ENCODE peak calls at places on chromosomes 12 and 14, in four cellular contexts. Z, K, O and U are unnamed samples.

GRCh38 chr12:44930972-44931600 is 55.0 kb upstream of the NELL2 start:
- DNase-seq in Z (peak), K (peak), O (no peak), U (peak)

GRCh38 chr14:69259531-69260245 is at the start of gene GALNT16:
- DNase-seq in Z (no peak), K (no peak), O (peak), U (no peak)

GRCh38 chr14:100019156-100019882 is 45.9 kb upstream of the EVL start:
- DNase-seq in Z (no peak), K (no peak), O (peak), U (no peak)

GRCh38 chr12:106084048-106084671 is 54.6 kb downstream of the NUAK1 start:
- DNase-seq in Z (no peak), K (peak), O (no peak), U (peak)

GRCh38 chr12:56158029-56158925 is at the start of gene MYL6:
- DNase-seq in Z (peak), K (peak), O (peak), U (peak)

GRCh38 chr14:79325071-79325470 is 886.2 kb downstream of the DIO2 start:
- DNase-seq in Z (no peak), K (no peak), O (no peak), U (no peak)

GRCh38 chr14:22184157-22185025 is 404.6 kb downstream of the DAD1 start:
- DNase-seq in Z (no peak), K (no peak), O (no peak), U (no peak)

GRCh38 chr12:47964102-47964723 is 817 bp downstream of the TMEM106C start:
- DNase-seq in Z (no peak), K (no peak), O (peak), U (no peak)

GRCh38 chr12:111126331-111126730 is 206.0 kb upstream of the MYL2 start:
- DNase-seq in Z (no peak), K (no peak), O (no peak), U (no peak)

GRCh38 chr12:112946236-112947000 is 8.1 kb downstream of the OAS3 start:
- DNase-seq in Z (no peak), K (no peak), O (no peak), U (no peak)

GRCh38 chr12:57049890-57050289 is at the start of gene MYO1A:
- DNase-seq in Z (no peak), K (no peak), O (no peak), U (no peak)

GRCh38 chr14:46574236-46574970 is 77.2 kb downstream of the RPL10L start:
- DNase-seq in Z (no peak), K (no peak), O (no peak), U (no peak)

GRCh38 chr12:42039146-42039545 is 105.5 kb downstream of the GXYLT1 start:
- DNase-seq in Z (no peak), K (peak), O (no peak), U (no peak)

GRCh38 chr12:77553976-77554619 is 276.6 kb upstream of the NAV3 start:
- DNase-seq in Z (no peak), K (no peak), O (no peak), U (no peak)

GRCh38 chr12:96171905-96172304 is 22.3 kb upstream of the ELK3 start:
- DNase-seq in Z (no peak), K (no peak), O (no peak), U (no peak)

GRCh38 chr14:23121401-23121800 is 2.3 kb upstream of the CEBPE start:
- DNase-seq in Z (no peak), K (peak), O (no peak), U (no peak)

GRCh38 chr14:53032161-53032803 is 81.4 kb upstream of the FERMT2 start:
- DNase-seq in Z (no peak), K (no peak), O (no peak), U (peak)

GRCh38 chr12:103908877-103909276 is 21.3 kb upstream of the HSP90B1 start:
- DNase-seq in Z (no peak), K (no peak), O (no peak), U (peak)

GRCh38 chr14:52443506-52443905 is 108.8 kb downstream of the TXNDC16 start:
- DNase-seq in Z (no peak), K (no peak), O (no peak), U (no peak)

GRCh38 chr12:19453961-19454360 is 14.7 kb downstream of the AEBP2 start:
- DNase-seq in Z (no peak), K (no peak), O (no peak), U (no peak)

GRCh38 chr14:94751956-94752355 is 18.0 kb downstream of the GSC start:
- DNase-seq in Z (no peak), K (no peak), O (no peak), U (no peak)

GRCh38 chr12:115423546-115423987 is 739.6 kb upstream of the TBX3 start:
- DNase-seq in Z (no peak), K (no peak), O (no peak), U (no peak)

GRCh38 chr12:1593232-1594044 is 943 bp downstream of the FBXL14 start:
- DNase-seq in Z (peak), K (no peak), O (no peak), U (no peak)

GRCh38 chr12:42483534-42483857 is 106.0 kb downstream of the PRICKLE1 start:
- DNase-seq in Z (no peak), K (no peak), O (no peak), U (no peak)

GRCh38 chr12:127393460-127393859 is 873.5 kb upstream of the TMEM132C start:
- DNase-seq in Z (no peak), K (no peak), O (peak), U (no peak)

GRCh38 chr12:39287817-39288216 is 155.1 kb downstream of the KIF21A start:
- DNase-seq in Z (no peak), K (no peak), O (no peak), U (no peak)

GRCh38 chr12:80761818-80762217 is 45.1 kb downstream of the MYF5 start:
- DNase-seq in Z (no peak), K (no peak), O (no peak), U (no peak)

GRCh38 chr12:112936927-112937326 is 1.3 kb upstream of the OAS3 start:
- DNase-seq in Z (no peak), K (no peak), O (no peak), U (no peak)

GRCh38 chr12:75792687-75793086 is 238.9 kb downstream of the PHLDA1 start:
- DNase-seq in Z (no peak), K (no peak), O (no peak), U (no peak)

GRCh38 chr12:108657130-108657745 is 23.5 kb upstream of the SELPLG start:
- DNase-seq in Z (no peak), K (no peak), O (no peak), U (no peak)

DNA sequence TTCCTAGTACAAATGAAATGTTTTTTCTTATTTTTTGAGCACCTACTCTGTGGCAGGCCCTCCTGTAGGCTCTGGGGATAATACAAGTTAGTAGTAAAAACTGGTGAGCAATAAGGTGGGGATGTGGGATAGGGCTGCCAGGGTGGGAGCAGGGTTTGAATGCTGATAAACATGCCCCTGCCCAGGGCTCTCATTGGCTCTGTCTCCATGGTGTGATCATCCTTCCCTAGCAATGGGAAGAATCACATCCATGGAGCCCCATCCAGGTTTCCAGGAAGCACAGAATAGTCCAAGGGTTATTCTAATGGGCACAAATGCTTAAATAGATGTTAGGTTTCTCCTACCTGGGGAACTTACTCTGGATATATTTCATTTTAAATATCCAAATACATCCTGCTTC is 45.5 kb downstream of the GIT2 start:
- DNase-seq in Z (no peak), K (no peak), O (no peak), U (no peak)
- H3K4me3 ChIP-seq in Z (no peak), K (no peak), O (no peak), U (no peak)

GRCh38 chr12:85466906-85467305 is 186.9 kb downstream of the ALX1 start:
- DNase-seq in Z (no peak), K (no peak), O (no peak), U (no peak)

GRCh38 chr12:85462888-85463287 is 182.9 kb downstream of the ALX1 start:
- DNase-seq in Z (no peak), K (no peak), O (no peak), U (no peak)

GRCh38 chr12:85468356-85469157 is 188.5 kb downstream of the ALX1 start:
- DNase-seq in Z (no peak), K (peak), O (peak), U (peak)
- H3K4me3 ChIP-seq in Z (no peak), K (no peak), O (peak), U (peak)

GRCh38 chr12:6551496-6552139 is 4.2 kb downstream of the IFFO1 start:
- DNase-seq in Z (no peak), K (no peak), O (no peak), U (no peak)
- H3K4me3 ChIP-seq in Z (no peak), K (no peak), O (peak), U (no peak)

GRCh38 chr14:104530651-104531050 is 48.9 kb upstream of the C14orf180 start:
- DNase-seq in Z (no peak), K (no peak), O (no peak), U (no peak)
- H3K4me3 ChIP-seq in Z (no peak), K (no peak), O (no peak), U (no peak)

GRCh38 chr12:7989827-7990491 is 42.6 kb upstream of the FOXJ2 start:
- DNase-seq in Z (peak), K (no peak), O (no peak), U (no peak)
- H3K4me3 ChIP-seq in Z (peak), K (no peak), O (no peak), U (no peak)

GRCh38 chr12:101877816-101878811 is 734 bp downstream of the DRAM1 start:
- DNase-seq in Z (no peak), K (no peak), O (no peak), U (no peak)
- H3K4me3 ChIP-seq in Z (peak), K (peak), O (peak), U (peak)

DNA sequence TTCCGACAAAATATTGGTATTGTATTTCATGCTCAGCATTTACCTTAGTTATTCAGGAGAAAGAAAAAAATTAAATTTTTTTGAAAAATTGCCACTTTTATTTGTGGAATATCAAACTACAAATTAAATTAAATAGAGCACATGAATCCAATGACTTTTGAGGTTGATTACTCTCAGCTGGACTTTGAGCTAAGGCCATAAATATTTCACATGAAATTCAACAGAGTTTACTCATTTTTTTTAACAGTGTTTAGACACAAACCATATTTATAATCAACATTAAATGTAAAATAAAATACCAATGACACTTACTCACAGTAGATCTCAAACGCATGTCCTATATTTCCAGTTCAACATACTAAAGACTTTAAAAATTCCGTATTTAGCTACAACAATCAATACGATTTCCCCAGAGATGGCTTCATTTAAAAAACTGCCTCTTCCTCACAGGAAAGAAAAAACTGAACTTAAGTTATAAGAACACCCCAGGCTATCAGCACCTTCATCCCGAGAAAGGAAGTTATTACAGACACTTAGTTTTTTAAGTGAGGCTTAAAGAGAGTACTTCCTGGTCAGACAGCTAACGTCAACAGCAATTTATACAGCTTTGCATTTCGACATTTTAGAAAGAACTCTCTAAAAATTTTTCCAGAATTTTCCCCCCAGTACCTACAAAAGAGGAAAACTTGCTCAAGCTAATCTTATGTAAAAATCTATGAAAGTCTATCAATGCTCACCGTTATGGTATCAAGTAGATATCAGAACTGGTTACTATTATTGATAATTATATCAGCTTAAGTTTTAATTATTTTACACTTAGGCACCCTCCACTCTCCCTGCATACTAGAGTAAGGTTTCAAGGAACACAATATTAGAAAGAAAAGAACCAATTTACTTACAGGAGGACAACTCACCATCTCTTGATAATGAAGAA is 13.8 kb downstream of the TAOK3 start:
- DNase-seq in Z (no peak), K (no peak), O (no peak), U (no peak)
- H3K4me3 ChIP-seq in Z (peak), K (no peak), O (no peak), U (no peak)

DNA sequence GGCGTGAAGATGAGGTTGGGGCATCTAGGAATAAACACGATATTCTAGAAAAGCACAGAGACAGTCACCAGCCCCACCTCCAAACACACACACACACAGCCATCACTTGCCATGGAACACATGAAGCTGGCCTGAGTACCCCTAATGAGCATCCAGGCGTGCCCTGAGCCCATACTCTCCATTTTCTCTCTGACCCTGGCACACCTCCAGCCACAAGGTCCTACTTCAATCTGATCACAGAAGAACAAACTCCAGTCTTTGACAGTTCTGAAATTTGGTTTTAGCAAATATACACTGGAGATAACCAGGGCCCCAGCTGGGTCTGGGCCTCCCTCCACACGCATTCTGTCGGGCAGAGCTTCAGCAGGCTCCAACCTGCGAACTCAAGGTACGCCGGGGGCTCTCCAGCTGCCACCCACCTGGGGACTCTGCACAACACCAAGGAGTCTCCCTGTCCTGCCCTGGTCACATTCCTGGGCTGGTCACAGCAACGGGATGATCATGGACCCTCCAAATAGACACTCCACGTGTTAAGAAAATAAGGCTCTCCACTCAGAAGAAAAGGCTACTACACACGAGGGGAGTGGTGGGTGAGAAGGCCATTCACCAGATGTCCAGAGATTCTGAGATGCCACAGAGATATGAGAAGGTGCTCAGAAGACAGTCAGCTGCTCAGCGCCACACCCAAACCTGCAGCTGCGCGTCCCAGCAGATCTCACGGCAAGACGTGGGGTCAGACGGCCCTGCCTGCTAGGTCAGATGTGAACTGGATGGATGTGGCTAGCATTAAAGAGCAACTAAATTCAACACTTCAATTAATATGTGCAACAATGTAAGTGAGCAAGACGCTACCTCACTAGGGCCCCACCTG is 57.0 kb upstream of the PNMA1 start:
- DNase-seq in Z (no peak), K (no peak), O (no peak), U (no peak)
- H3K4me3 ChIP-seq in Z (peak), K (no peak), O (no peak), U (no peak)